ENCODE peak calls at places on chromosome 14, in five cellular contexts. E, F, W, C and I are unnamed samples.

GRCh38 chr14:77376380-77376770 is 519 bp downstream of the TMED8 start:
- DNase-seq in W (no peak), C (peak), E (no peak), F (peak), I (no peak)

GRCh38 chr14:101220921-101221510 is 317.5 kb upstream of the RTL1 start:
- DNase-seq in E (no peak), F (no peak), W (no peak), C (peak), I (no peak)

GRCh38 chr14:65230287-65230728 is 128.0 kb upstream of the MAX start:
- DNase-seq in C (no peak), F (peak), W (no peak), E (peak), I (no peak)

GRCh38 chr14:65100905-65101541 is 1.3 kb downstream of the MAX start:
- DNase-seq in F (no peak), W (no peak), E (no peak), C (no peak), I (no peak)

GRCh38 chr14:100288382-100289185 is 17.7 kb downstream of the SLC25A29 start:
- DNase-seq in E (no peak), W (no peak), F (no peak), C (no peak), I (no peak)

GRCh38 chr14:35416108-35416750 is 11.7 kb upstream of the NFKBIA start:
- DNase-seq in W (no peak), F (no peak), E (no peak), C (no peak), I (no peak)

GRCh38 chr14:31893156-31893813 is 183.8 kb upstream of the ARHGAP5 start:
- DNase-seq in F (no peak), E (no peak), C (no peak), W (no peak), I (no peak)

GRCh38 chr14:75303415-75303814 is 24.8 kb downstream of the FOS start:
- DNase-seq in C (peak), F (peak), W (peak), E (peak), I (peak)

GRCh38 chr14:90692826-90693225 is 123.4 kb downstream of the TTC7B start:
- DNase-seq in F (no peak), W (no peak), E (no peak), C (no peak), I (no peak)

GRCh38 chr14:64806202-64806861 is 73.4 kb downstream of the SPTB start:
- DNase-seq in F (no peak), C (no peak), E (peak), W (no peak), I (no peak)

GRCh38 chr14:51167587-51168219 is 72.3 kb upstream of the TMX1 start:
- DNase-seq in E (no peak), W (no peak), F (no peak), C (no peak), I (no peak)

GRCh38 chr14:68309631-68310030 is 483.2 kb downstream of the ZFP36L1 start:
- DNase-seq in F (no peak), C (no peak), W (no peak), E (no peak), I (no peak)

GRCh38 chr14:68308695-68309094 is 484.2 kb downstream of the ZFP36L1 start:
- DNase-seq in W (no peak), E (no peak), F (no peak), C (no peak), I (no peak)

GRCh38 chr14:68307769-68308168 is 485.1 kb downstream of the ZFP36L1 start:
- DNase-seq in W (no peak), F (no peak), C (no peak), E (no peak), I (no peak)

GRCh38 chr14:68306934-68307758 is 485.7 kb downstream of the ZFP36L1 start:
- DNase-seq in E (peak), C (no peak), F (no peak), W (no peak), I (no peak)

DNA sequence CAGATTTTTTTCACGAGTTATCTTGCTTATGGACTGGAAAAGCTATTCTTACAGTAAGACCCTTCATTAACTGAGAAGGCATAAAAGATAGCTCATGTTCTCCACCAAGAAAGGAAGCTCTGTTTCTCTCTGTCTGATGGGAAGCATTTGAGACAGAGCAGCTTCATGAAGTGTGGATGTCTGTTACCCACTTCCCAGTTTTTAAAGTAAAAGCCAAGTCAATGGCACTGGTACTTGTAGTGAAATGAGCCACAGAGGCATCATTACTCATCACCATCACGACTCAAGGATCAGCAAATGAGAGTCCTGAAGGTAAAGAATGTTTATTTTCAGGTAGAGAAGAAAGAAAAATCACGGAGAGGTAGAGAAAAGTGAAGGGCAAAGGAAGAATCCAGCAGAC is 483.7 kb downstream of the ZFP36L1 start:
- DNase-seq in F (no peak), E (no peak), W (no peak), C (no peak), I (no peak)
- TF ChIP-seq TAF1 in F (no peak), E (no peak), W (no peak), C (no peak), I (no peak)

DNA sequence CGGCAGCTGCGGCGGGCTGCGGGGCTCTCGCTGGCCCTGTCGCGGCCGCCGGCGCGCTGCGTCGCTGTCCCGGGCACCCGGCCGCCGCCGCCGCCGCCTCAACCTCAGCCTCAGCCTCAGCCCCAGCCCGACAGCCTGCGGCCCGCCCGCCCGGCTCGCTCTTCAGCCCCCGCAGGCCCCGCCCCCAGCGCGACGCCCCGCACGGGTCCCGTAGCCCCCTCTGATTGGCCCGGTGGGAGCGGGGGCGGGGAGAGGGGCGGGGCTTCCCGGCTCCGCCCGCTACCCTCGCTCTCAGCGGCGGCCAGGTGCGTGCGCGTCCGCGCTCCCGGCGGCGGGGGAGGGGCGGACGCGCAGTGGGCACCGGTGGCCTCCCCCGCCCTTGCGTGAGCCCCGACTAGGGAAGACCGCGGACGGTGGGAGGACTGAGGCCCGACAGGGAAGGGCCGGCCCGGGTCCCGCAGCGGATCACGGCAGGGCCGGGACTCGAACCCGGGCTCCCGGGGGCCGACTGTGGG is at the start of gene PPP1R13B:
- DNase-seq in W (peak), C (peak), F (peak), E (peak), I (peak)
- TF ChIP-seq POLR2A in W (no peak), C (no peak), F (no peak), E (no peak), I (no peak)

GRCh38 chr14:66476964-66477363 is 9.2 kb upstream of the CCDC196 start:
- DNase-seq in C (no peak), E (no peak), F (peak), W (no peak), I (no peak)
- TF ChIP-seq TAF1 in C (no peak), E (no peak), F (no peak), W (no peak), I (no peak)

DNA sequence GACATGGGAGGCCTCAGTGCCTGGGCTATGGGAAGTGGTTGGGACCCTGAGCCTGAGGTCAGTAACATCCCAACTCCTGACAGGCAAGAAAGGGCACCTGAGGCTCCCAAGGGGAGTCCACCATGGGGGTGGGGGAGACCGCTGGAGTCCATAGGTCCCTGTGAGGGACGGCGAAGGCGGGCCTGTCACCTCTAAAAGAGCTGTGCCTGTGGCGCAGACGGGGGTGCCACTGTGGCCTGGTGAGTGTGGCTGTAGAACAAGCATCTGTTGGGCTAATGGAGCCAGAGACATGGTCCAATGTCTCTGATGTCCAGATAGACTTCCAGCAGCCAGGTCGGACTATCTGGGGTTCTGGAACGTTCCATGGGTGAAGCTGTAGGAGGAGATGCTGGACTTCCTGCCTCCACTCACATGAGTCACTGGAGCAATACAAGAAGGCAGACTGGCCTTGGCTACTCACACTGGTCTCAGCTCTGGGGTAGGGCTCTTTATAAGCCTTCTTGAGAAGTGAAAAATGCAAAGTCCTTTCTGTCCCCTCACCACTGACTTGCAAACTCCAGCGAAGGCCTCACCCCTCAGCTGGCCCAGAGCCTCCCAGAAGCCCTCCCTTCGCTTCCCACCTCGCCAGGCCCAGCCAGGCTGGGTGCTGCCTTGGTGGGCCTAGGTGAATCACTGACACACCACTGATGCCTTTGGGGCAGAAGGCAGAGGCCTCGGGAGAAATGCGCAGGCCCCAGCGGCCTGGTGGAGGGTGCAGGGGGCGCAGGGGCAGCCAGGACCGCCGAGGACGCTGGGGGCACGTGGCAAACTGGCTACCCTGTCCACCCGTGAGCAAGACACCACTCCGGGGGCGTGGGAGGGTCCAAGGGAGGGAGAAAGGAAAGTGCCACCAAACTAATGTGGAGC is 1.1 kb upstream of the TRAF3 start:
- DNase-seq in C (no peak), F (no peak), E (peak), W (no peak), I (no peak)
- TF ChIP-seq POLR2A in C (no peak), F (no peak), E (no peak), W (no peak), I (peak)

GRCh38 chr14:99164712-99165111 is 107.3 kb downstream of the BCL11B start:
- DNase-seq in C (no peak), F (no peak), W (no peak), E (no peak), I (no peak)
- TF ChIP-seq TAF1 in C (no peak), F (no peak), W (no peak), E (no peak), I (no peak)

GRCh38 chr14:23094666-23095195 is at the start of gene ACIN1:
- DNase-seq in E (peak), F (peak), W (peak), C (peak), I (peak)
- TF ChIP-seq POLR2A in E (peak), F (peak), W (peak), C (peak), I (peak)

DNA sequence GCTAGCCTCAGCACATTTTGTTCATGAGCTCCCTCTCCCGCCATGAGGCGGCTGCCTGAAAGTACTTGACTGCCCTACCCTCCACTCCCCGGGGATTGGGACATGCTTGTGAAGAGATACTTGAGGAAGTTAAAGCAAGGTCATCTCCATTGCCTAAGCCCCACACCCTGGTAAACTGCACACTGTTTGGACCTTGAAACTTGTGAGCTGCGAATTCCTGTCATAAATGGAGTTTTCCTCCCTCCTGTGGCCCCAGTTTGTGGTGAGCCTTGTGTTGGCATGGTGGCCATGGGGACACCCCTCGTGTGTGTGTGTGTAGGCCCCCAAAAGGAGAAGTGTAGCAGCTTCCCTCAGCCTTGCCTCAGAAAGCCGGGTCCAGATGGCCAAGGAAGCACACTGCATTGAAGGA is 395.5 kb downstream of the ZFP36L1 start:
- DNase-seq in F (no peak), C (no peak), E (peak), W (no peak), I (no peak)
- TF ChIP-seq TAF1 in F (no peak), C (no peak), E (no peak), W (no peak), I (no peak)

GRCh38 chr14:103520657-103521437 is 1.8 kb downstream of the CKB start:
- DNase-seq in E (no peak), F (peak), W (no peak), C (peak), I (peak)
- TF ChIP-seq POLR2A in E (no peak), F (no peak), W (no peak), C (peak), I (no peak)